ENCODE peak calls at places on chromosomes 7 and 10, in ten cellular contexts. M is epithelial cell of esophagus; H is IMR-90; S is PC-9; C is colonic mucosa; V is left ventricle myocardium inferior; I is heart left ventricle; W is CD8-positive, alpha-beta T cell; A is AG04449; F is fibroblast of lung. J is an unnamed sample.

GRCh38 chr7:47045169-47045568 is 536.7 kb downstream of the TNS3 start:
- DNase-seq in M (no peak), H (no peak), S (no peak), C (no peak), V (peak), I (peak), W (no peak), A (no peak), F (peak), J (peak)

GRCh38 chr10:88810196-88810961 is 7.8 kb downstream of the LIPM start:
- DNase-seq in M (peak), H (peak), S (peak), C (peak), V (no peak), I (no peak), W (peak), A (no peak), F (peak), J (peak)

GRCh38 chr10:93820434-93820833 is 62.7 kb downstream of the LGI1 start:
- DNase-seq in M (no peak), H (no peak), S (no peak), C (no peak), V (no peak), I (no peak), W (no peak), A (no peak), F (no peak), J (no peak)

GRCh38 chr10:25176421-25176968 is 1.7 kb downstream of the GPR158 start:
- DNase-seq in M (no peak), H (no peak), S (no peak), C (no peak), V (no peak), I (no peak), W (no peak), A (no peak), F (no peak), J (no peak)

GRCh38 chr7:143900230-143900766 is 1.7 kb downstream of the TCAF1 start:
- DNase-seq in M (peak), H (peak), S (peak), C (no peak), V (no peak), I (no peak), W (no peak), A (no peak), F (peak), J (peak)

GRCh38 chr7:31776616-31777015 is 89.6 kb downstream of the PPP1R17 start:
- DNase-seq in M (peak), H (peak), S (no peak), C (no peak), V (no peak), I (no peak), W (no peak), A (no peak), F (peak), J (peak)

GRCh38 chr10:77478248-77478963 is 159.2 kb downstream of the KCNMA1 start:
- DNase-seq in M (peak), H (peak), S (no peak), C (no peak), V (no peak), I (no peak), W (no peak), A (peak), F (peak), J (peak)

GRCh38 chr10:123150986-123151738 is 3.0 kb upstream of the BUB3 start:
- DNase-seq in M (peak), H (peak), S (no peak), C (peak), V (no peak), I (no peak), W (no peak), A (no peak), F (peak), J (no peak)

GRCh38 chr7:51324206-51324884 is 7.7 kb upstream of the COBL start:
- DNase-seq in M (peak), H (no peak), S (no peak), C (no peak), V (no peak), I (no peak), W (no peak), A (no peak), F (peak), J (no peak)

GRCh38 chr10:8034666-8035640 is 19.5 kb upstream of the GATA3 start:
- DNase-seq in M (no peak), H (no peak), S (peak), C (no peak), V (no peak), I (no peak), W (no peak), A (no peak), F (no peak), J (no peak)

GRCh38 chr7:100191775-100192174 is 14.1 kb downstream of the STAG3 start:
- DNase-seq in M (no peak), H (peak), S (peak), C (no peak), V (no peak), I (no peak), W (no peak), A (peak), F (peak), J (peak)

GRCh38 chr7:111014074-111014473 is 76.9 kb upstream of the LRRN3 start:
- DNase-seq in M (no peak), H (peak), S (no peak), C (no peak), V (no peak), I (no peak), W (no peak), A (no peak), F (peak), J (no peak)

GRCh38 chr10:76411719-76412435 is 980.5 kb downstream of the LRMDA start:
- DNase-seq in M (no peak), H (no peak), S (no peak), C (no peak), V (peak), I (peak), W (no peak), A (no peak), F (peak), J (peak)

GRCh38 chr10:72796042-72796441 is 97.5 kb upstream of the OIT3 start:
- DNase-seq in M (peak), H (peak), S (no peak), C (no peak), V (no peak), I (no peak), W (no peak), A (no peak), F (peak), J (peak)

GRCh38 chr10:59588791-59589190 is 120.9 kb downstream of the SLC16A9 start:
- DNase-seq in M (no peak), H (no peak), S (no peak), C (no peak), V (no peak), I (no peak), W (no peak), A (no peak), F (no peak), J (no peak)

GRCh38 chr10:59586407-59586891 is 123.2 kb downstream of the SLC16A9 start:
- DNase-seq in M (no peak), H (no peak), S (no peak), C (no peak), V (no peak), I (no peak), W (no peak), A (no peak), F (no peak), J (no peak)

GRCh38 chr10:59585046-59585700 is 124.5 kb downstream of the SLC16A9 start:
- DNase-seq in M (peak), H (no peak), S (no peak), C (no peak), V (no peak), I (no peak), W (no peak), A (no peak), F (peak), J (no peak)

GRCh38 chr10:59587756-59588140 is 121.9 kb downstream of the SLC16A9 start:
- DNase-seq in M (no peak), H (no peak), S (no peak), C (no peak), V (no peak), I (no peak), W (no peak), A (no peak), F (no peak), J (no peak)

GRCh38 chr10:59587083-59587755 is 122.4 kb downstream of the SLC16A9 start:
- DNase-seq in M (peak), H (no peak), S (no peak), C (peak), V (no peak), I (no peak), W (no peak), A (no peak), F (no peak), J (no peak)
- TF ChIP-seq CTCF in M (no peak), H (no peak), S (no peak), C (no peak), V (no peak), I (no peak), W (no peak), A (no peak), F (no peak), J (no peak)

DNA sequence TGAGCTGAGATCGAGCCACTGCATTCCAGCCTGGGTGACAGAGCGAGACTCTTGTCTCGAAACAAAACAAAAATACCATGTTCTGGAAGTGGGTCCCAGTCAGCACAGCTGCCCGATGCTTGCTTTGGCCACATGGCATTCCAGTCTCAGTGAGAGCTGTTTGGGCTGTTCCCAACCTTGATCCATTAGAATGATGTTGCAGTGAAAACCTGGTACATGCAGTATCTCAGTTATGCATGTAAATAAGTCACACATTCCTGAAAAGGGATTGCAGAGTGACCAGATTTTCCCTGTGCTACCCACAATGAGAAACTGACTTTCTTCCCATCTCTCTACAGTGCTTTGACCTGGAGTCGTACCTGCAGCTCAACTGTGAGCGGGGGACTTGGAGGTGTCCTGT is 15.4 kb downstream of the ZMIZ2 start:
- DNase-seq in M (no peak), H (no peak), S (no peak), C (no peak), V (no peak), I (no peak), W (no peak), A (no peak), F (no peak), J (no peak)
- H3K4me3 ChIP-seq in M (no peak), H (no peak), S (no peak), C (no peak), V (no peak), I (no peak), W (no peak), A (no peak), F (no peak), J (no peak)

GRCh38 chr10:6048281-6049030 is 13.7 kb downstream of the IL2RA start:
- DNase-seq in M (no peak), H (no peak), S (no peak), C (peak), V (no peak), I (peak), W (no peak), A (no peak), F (no peak), J (no peak)

GRCh38 chr10:6052247-6053221 is 9.6 kb downstream of the IL2RA start:
- DNase-seq in M (peak), H (no peak), S (peak), C (peak), V (no peak), I (peak), W (peak), A (no peak), F (no peak), J (no peak)

GRCh38 chr10:6053303-6053702 is 8.9 kb downstream of the IL2RA start:
- DNase-seq in M (no peak), H (no peak), S (no peak), C (no peak), V (no peak), I (peak), W (no peak), A (no peak), F (no peak), J (no peak)

GRCh38 chr10:6049031-6049400 is 13.2 kb downstream of the IL2RA start:
- DNase-seq in M (no peak), H (no peak), S (no peak), C (peak), V (no peak), I (peak), W (no peak), A (no peak), F (no peak), J (no peak)

DNA sequence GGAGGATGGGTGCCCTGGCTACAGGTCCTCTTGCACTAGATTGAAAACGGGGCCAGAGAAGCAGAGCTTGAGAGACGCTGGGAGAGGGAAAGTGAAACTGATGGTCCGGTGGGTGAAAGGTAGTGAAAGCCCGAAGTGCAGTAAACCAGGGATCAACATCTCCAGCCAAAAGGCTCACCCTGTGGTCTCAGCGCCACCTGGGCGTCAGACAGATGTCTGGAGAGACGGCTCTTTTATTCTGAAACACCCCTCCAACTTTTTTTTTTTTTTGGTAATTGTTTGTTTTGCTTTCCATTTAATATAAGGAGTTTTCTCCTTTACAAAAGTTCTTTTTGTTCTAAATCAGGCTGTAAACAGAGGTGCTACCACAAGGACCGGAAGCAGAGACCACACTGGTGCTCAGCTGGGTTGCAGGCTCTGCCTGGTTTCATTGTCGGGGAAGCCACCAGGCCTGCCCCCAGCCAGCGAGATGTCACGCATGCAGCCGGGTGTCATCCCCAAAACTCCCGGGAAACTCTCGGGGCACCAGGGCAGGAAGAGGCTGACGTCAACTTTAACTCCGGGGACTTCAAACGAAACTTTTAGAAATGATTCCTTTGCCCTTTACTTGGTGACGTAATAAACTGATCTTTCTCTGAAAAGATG is 11.2 kb downstream of the IL2RA start:
- DNase-seq in M (no peak), H (peak), S (no peak), C (peak), V (peak), I (peak), W (peak), A (no peak), F (peak), J (peak)
- TF ChIP-seq CTCF in M (no peak), H (no peak), S (no peak), C (peak), V (peak), I (peak), W (peak), A (no peak), F (peak), J (peak)

GRCh38 chr10:104327745-104328635 is 10.3 kb downstream of the ITPRIP start:
- DNase-seq in M (peak), H (peak), S (no peak), C (no peak), V (no peak), I (no peak), W (no peak), A (no peak), F (peak), J (peak)
- H3K4me3 ChIP-seq in M (peak), H (peak), S (no peak), C (no peak), V (peak), I (peak), W (peak), A (peak), F (peak), J (peak)

DNA sequence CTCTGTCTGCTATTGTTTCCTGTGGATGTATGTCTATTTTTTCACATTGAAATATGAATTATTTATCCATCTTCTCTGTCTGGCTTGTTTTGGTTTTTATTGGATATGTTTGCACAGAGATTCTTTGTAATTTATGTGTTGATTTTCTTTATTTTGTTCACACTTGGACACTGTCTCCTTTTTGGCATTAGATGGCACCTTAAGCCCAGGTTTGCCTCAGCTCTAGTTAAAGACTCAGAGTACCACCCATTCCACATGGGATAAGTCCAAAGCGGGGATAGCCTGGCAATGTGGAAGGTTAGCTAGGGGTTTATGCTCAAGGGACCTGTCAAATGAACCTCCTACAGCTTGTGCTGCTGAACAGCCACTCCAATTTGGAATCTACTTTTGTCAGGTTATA is 14.1 kb downstream of the FEZF1 start:
- DNase-seq in M (no peak), H (no peak), S (no peak), C (no peak), V (no peak), I (no peak), W (no peak), A (no peak), F (no peak), J (no peak)
- TF ChIP-seq CTCF in M (no peak), H (no peak), S (no peak), C (no peak), V (no peak), I (no peak), W (no peak), A (no peak), F (no peak), J (no peak)

DNA sequence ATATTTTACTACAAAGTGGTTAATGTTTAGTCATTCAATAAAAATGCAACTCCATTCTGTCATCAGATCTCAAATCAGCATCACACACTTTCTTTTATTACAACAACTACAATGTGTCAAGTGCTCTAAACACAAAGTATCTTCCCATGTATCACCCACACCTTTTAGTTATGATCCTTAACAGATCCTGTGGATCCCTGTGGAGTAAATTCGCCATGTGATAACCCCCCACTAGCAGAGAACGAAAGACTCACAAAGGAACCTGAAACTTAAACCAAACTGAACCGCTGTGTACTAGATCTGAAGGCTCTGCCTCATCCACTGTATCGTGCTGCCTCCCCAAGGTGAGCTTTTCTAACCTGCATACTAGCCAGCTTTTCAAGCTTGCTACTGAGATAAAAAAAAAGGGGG is 1.8 kb downstream of the DPY19L1 start:
- DNase-seq in M (peak), H (peak), S (peak), C (peak), V (no peak), I (no peak), W (peak), A (no peak), F (peak), J (no peak)
- H3K4me3 ChIP-seq in M (peak), H (peak), S (peak), C (no peak), V (peak), I (peak), W (no peak), A (peak), F (peak), J (peak)

DNA sequence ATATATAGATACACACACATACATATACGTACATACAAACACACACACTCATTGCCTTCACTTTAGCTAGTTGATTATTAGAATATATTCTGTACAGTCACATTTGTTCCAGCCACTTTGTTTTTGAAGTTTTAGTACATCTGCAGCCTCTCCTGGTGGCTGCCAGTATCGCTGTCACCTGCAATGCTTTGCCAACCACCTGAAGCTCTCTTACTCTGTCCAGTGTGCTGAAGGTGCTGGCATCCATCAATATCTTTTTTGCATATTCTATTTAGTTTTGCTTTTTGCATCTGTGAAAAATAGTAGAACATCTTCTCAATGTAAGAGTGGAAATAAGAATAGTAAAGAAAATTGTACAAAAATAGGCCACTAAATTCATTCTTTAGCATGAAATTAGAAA is 388.6 kb downstream of the EXOC4 start:
- DNase-seq in M (peak), H (no peak), S (no peak), C (no peak), V (no peak), I (no peak), W (no peak), A (no peak), F (no peak), J (no peak)
- TF ChIP-seq CTCF in M (peak), H (no peak), S (no peak), C (no peak), V (no peak), I (no peak), W (no peak), A (no peak), F (no peak), J (no peak)

GRCh38 chr7:130904792-130905191 is 170.8 kb upstream of the KLF14 start:
- DNase-seq in M (no peak), H (peak), S (no peak), C (no peak), V (no peak), I (no peak), W (no peak), A (no peak), F (no peak), J (peak)

GRCh38 chr7:130903358-130903974 is 169.5 kb upstream of the KLF14 start:
- DNase-seq in M (peak), H (peak), S (peak), C (no peak), V (no peak), I (no peak), W (no peak), A (peak), F (peak), J (peak)

GRCh38 chr7:130904031-130904757 is 170.2 kb upstream of the KLF14 start:
- DNase-seq in M (peak), H (peak), S (peak), C (no peak), V (no peak), I (no peak), W (no peak), A (peak), F (peak), J (peak)

GRCh38 chr7:130901209-130901783 is 167.3 kb upstream of the KLF14 start:
- DNase-seq in M (peak), H (peak), S (no peak), C (peak), V (peak), I (peak), W (no peak), A (peak), F (peak), J (peak)

GRCh38 chr7:130902755-130903357 is 168.8 kb upstream of the KLF14 start:
- DNase-seq in M (no peak), H (peak), S (no peak), C (no peak), V (no peak), I (no peak), W (no peak), A (no peak), F (no peak), J (peak)
- H3K4me3 ChIP-seq in M (no peak), H (no peak), S (peak), C (no peak), V (no peak), I (no peak), W (no peak), A (no peak), F (peak), J (peak)

GRCh38 chr7:33673029-33673700 is 232.2 kb upstream of the BMPER start:
- DNase-seq in M (no peak), H (no peak), S (no peak), C (no peak), V (no peak), I (no peak), W (no peak), A (no peak), F (no peak), J (no peak)
- TF ChIP-seq CTCF in M (peak), H (no peak), S (peak), C (no peak), V (no peak), I (no peak), W (no peak), A (no peak), F (no peak), J (no peak)

J was measured in foreskin fibroblast.